ENCODE peak calls at places on chromosomes 4 and X, in five cellular contexts. J is A549, B is GM23338, E is HepG2, R is GM12878. Z is an unnamed sample.

GRCh38 chr4:183478123-183478522 is 26.7 kb upstream of the ING2 start:
- DNase-seq in J (no peak), B (no peak), E (no peak), R (no peak), Z (no peak)

GRCh38 chr4:83128235-83128929 is 13.9 kb upstream of the PLAC8 start:
- DNase-seq in J (peak), B (no peak), E (no peak), R (no peak), Z (no peak)

GRCh38 chr4:16264798-16265197 is 38.5 kb upstream of the TAPT1 start:
- DNase-seq in J (peak), B (peak), E (peak), R (peak), Z (no peak)

GRCh38 chr4:88191404-88191803 is 33.0 kb upstream of the ABCG2 start:
- DNase-seq in J (peak), B (no peak), E (no peak), R (no peak), Z (no peak)

GRCh38 chr4:147310312-147310711 is 170.6 kb upstream of the EDNRA start:
- DNase-seq in J (no peak), B (no peak), E (no peak), R (no peak), Z (no peak)

GRCh38 chrX:39613508-39613921 is 484.2 kb downstream of the BCOR start:
- DNase-seq in J (no peak), B (peak), E (no peak), R (no peak), Z (no peak)

GRCh38 chrX:119502727-119503483 is 34.7 kb downstream of the SLC25A5 start:
- DNase-seq in J (peak), B (no peak), E (peak), R (no peak), Z (no peak)

GRCh38 chr4:54942735-54943134 is 182.7 kb downstream of the KDR start:
- DNase-seq in J (no peak), B (no peak), E (no peak), R (no peak), Z (no peak)

GRCh38 chr4:89496851-89497250 is 189.3 kb upstream of the GPRIN3 start:
- DNase-seq in J (no peak), B (no peak), E (no peak), R (no peak), Z (peak)

GRCh38 chr4:42411803-42412202 is 14.5 kb downstream of the SHISA3 start:
- DNase-seq in J (no peak), B (no peak), E (no peak), R (no peak), Z (no peak)

GRCh38 chr4:89119166-89119565 is 7.8 kb downstream of the TIGD2 start:
- DNase-seq in J (peak), B (no peak), E (no peak), R (no peak), Z (no peak)

GRCh38 chr4:118967393-118967792 is 78.7 kb downstream of the SYNPO2 start:
- DNase-seq in J (no peak), B (no peak), E (no peak), R (no peak), Z (no peak)

DNA sequence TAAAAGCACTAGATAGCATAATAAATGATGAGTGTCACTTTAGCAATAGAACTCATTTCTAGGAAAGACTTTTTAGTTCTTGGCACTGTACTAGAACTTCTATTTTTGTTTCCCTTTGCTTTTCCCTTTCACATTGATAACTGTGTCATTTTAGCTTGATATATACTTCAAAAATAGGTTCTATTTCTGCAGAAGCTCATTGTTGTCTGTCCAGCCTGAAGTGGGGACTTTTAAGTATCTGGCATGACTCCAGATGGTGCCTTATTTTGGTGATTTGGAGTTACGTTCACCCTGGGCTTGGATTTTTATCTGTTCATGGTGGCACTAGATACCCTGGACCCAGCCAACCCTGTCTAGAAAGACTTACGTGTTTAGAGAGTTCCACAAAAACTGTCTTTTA is 3.4 kb downstream of the ABHD18 start:
- DNase-seq in J (no peak), B (no peak), E (no peak), R (no peak), Z (peak)
- H3K4me3 ChIP-seq in J (no peak), B (no peak), E (no peak), R (no peak), Z (no peak)

GRCh38 chr4:8641256-8641655 is 48.7 kb downstream of the CPZ start:
- DNase-seq in J (no peak), B (no peak), E (no peak), R (no peak), Z (no peak)
- TF ChIP-seq JUNB in J (no peak), B (no peak), E (no peak), R (no peak), Z (no peak)

DNA sequence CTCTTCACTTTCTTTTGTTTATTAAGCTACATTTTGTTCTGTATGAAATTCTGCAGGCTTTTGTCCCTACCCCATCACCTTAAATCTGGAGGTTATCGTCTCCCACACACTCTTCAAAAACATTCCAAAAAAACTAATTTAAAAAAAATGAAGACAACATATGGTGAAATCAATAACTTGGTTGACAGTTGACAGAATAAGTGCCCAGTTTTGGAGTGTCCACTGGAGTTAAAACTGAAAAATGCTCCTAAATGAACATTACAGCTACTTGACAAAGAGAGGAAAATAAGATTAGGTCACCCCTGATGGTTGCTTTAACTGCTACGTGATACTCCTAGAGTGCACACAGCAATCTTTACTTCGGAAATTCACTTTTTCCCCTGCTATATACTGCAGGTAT is 618 bp upstream of the ZNF827 start:
- DNase-seq in J (no peak), B (no peak), E (no peak), R (no peak), Z (no peak)
- H3K4me3 ChIP-seq in J (peak), B (peak), E (peak), R (peak), Z (no peak)

GRCh38 chrX:64204252-64204651 is 1.3 kb downstream of the AMER1 start:
- DNase-seq in J (no peak), B (peak), E (peak), R (no peak), Z (no peak)
- TF ChIP-seq JUNB in J (no peak), B (no peak), E (no peak), R (no peak), Z (no peak)

DNA sequence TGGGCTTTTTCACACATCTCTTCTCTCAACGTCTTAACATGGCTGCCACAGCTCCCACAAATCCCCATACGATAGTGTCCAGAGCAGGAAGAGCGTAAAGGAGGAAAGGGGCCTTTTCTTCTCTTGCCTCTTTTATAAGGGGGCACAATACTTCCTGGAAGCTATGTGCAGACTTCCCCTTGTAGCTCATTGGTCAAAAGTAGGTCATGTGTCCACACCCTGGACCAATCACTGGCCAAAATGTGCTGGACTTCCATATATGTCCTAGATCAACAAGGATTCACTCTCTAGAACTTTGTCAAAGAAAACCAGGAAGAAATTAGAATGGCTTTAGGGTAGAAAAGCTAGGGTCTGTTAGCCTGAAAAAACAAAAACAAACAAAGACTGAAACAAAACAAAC is 26.7 kb downstream of the STK32B start:
- DNase-seq in J (no peak), B (no peak), E (no peak), R (no peak), Z (no peak)
- H3K4me3 ChIP-seq in J (no peak), B (no peak), E (no peak), R (no peak), Z (no peak)

Z was measured in K562.